ENCODE peak calls at places on chromosomes 1 and 21, in five cellular contexts. T is stimulated activated naive B cell treated with anti-CD40 and anti-IgM and Interleukin-4, amounts not matched to agents 10 μg/mL and 1 μg/mL and 100 μg/mL, for 72 hours; E is cerebellum; Q is skeletal muscle cell; N is stimulated activated CD4-positive, alpha-beta T cell treated with anti-CD3 and anti-CD28 coated beads, Interleukin-1b, Interleukin-23, amount 100 ng/mL, for 4 hours. G is an unnamed sample.
A peak's percentile ranks its signal among the peaks of the same experiment; 100 is the strongest.

GRCh38 chr21:31335957-31336738 is 7.9 kb downstream of the TIAM1 start:
- DNase-seq in E (peak; percentile 57), N (no peak), Q (peak; percentile 86), T (no peak), G (no peak)

GRCh38 chr1:222631611-222632208 is 13.8 kb downstream of the MIA3 start:
- DNase-seq in Q (no peak), E (no peak), T (no peak), N (no peak), G (no peak)

GRCh38 chr1:212814548-212814947 is 22.9 kb downstream of the TATDN3 start:
- DNase-seq in Q (no peak), E (no peak), N (no peak), T (no peak), G (no peak)

GRCh38 chr1:24683713-24684162 is 40.6 kb downstream of the SRRM1 start:
- DNase-seq in N (no peak), Q (peak; percentile 90), T (no peak), E (no peak), G (no peak)

GRCh38 chr1:157247005-157247763 is 109.0 kb upstream of the ETV3 start:
- DNase-seq in T (no peak), E (no peak), Q (no peak), N (no peak), G (no peak)

GRCh38 chr1:46152021-46152420 is 19.6 kb upstream of the PIK3R3 start:
- DNase-seq in T (peak; percentile 65), N (no peak), Q (peak; percentile 52), E (no peak), G (no peak)

GRCh38 chr1:182015360-182015759 is 46.2 kb downstream of the ZNF648 start:
- DNase-seq in Q (no peak), E (no peak), N (no peak), T (no peak), G (no peak)

GRCh38 chr1:55727010-55727409 is 511.8 kb upstream of the USP24 start:
- DNase-seq in E (no peak), T (no peak), Q (peak; percentile 51), N (no peak), G (no peak)

GRCh38 chr1:116133696-116134095 is 22.5 kb downstream of the MAB21L3 start:
- DNase-seq in E (no peak), Q (no peak), T (no peak), N (no peak), G (no peak)

GRCh38 chr1:84377480-84378095 is 20.7 kb upstream of the DNASE2B start:
- DNase-seq in T (no peak), N (no peak), Q (peak; percentile 62), E (no peak), G (no peak)

GRCh38 chr1:54125671-54126070 is 27.1 kb downstream of the CDCP2 start:
- DNase-seq in E (no peak), N (no peak), T (no peak), Q (peak; percentile 13), G (no peak)

GRCh38 chr1:100585774-100586173 is 47.8 kb downstream of the GPR88 start:
- DNase-seq in Q (no peak), T (no peak), N (no peak), E (no peak), G (no peak)

GRCh38 chr1:3564921-3565831 is 46.1 kb downstream of the MEGF6 start:
- DNase-seq in Q (no peak), N (peak; percentile 26), E (peak; percentile 30), T (peak; percentile 15), G (peak; percentile 7)

GRCh38 chr1:14095001-14095400 is 395.0 kb downstream of the PRDM2 start:
- DNase-seq in E (peak; percentile 70), T (no peak), N (no peak), Q (no peak), G (no peak)

GRCh38 chr1:245091818-245092637 is 62.8 kb upstream of the KIF26B start:
- DNase-seq in T (no peak), N (no peak), Q (peak; percentile 98), E (no peak), G (no peak)

GRCh38 chr1:177998696-177999631 is 29.1 kb upstream of the SEC16B start:
- DNase-seq in Q (no peak), T (no peak), E (no peak), N (no peak), G (no peak)